ENCODE peak calls at places on chromosomes 1 and 21, in nine cellular contexts. T, R, Y, O, D, P, N, G and V are unnamed samples.

GRCh38 chr1:211843018-211843417 is 12.5 kb upstream of the LPGAT1 start:
- DNase-seq in R (no peak), D (no peak), Y (no peak), P (no peak), G (no peak), N (no peak), T (no peak), O (no peak), V (no peak)

GRCh38 chr1:1775364-1776226 is 2.7 kb downstream of the NADK start:
- DNase-seq in R (no peak), D (no peak), O (no peak), T (no peak), Y (no peak), N (no peak), G (no peak), P (no peak), V (no peak)

GRCh38 chr1:93613895-93614294 is 67.7 kb downstream of the BCAR3 start:
- DNase-seq in N (no peak), G (peak; percentile 73), P (no peak), O (no peak), D (peak; percentile 46), R (no peak), Y (no peak), T (no peak), V (no peak)

GRCh38 chr1:162663589-162664030 is 31.3 kb downstream of the DDR2 start:
- DNase-seq in O (peak; percentile 52), D (no peak), N (no peak), P (no peak), G (peak; percentile 59), R (no peak), T (no peak), Y (no peak), V (no peak)

GRCh38 chr1:175839678-175840669 is 96.6 kb upstream of the TNR start:
- DNase-seq in D (no peak), O (peak; percentile 33), N (no peak), P (no peak), G (no peak), R (no peak), Y (no peak), T (no peak), V (no peak)

GRCh38 chr1:32991386-32991785 is 26.8 kb upstream of the RNF19B start:
- DNase-seq in T (no peak), D (no peak), P (no peak), R (no peak), N (no peak), Y (no peak), G (no peak), O (peak; percentile 78), V (no peak)

GRCh38 chr1:198935371-198935921 is 296.6 kb downstream of the PTPRC start:
- DNase-seq in P (no peak), D (peak; percentile 14), T (peak; percentile 69), R (peak; percentile 79), Y (peak; percentile 90), O (peak; percentile 96), N (peak; percentile 80), G (peak; percentile 26), V (peak; percentile 92)

GRCh38 chr1:63782982-63783381 is 9.2 kb downstream of the ROR1 start:
- DNase-seq in G (no peak), D (no peak), Y (no peak), N (no peak), O (no peak), P (no peak), T (no peak), R (no peak), V (no peak)

GRCh38 chr1:247357062-247357780 is 25.6 kb upstream of the ZNF496 start:
- DNase-seq in R (no peak), O (no peak), T (no peak), N (no peak), G (no peak), D (no peak), Y (no peak), P (no peak), V (no peak)

GRCh38 chr21:34994646-34995631 is 54.2 kb downstream of the RUNX1 start:
- DNase-seq in D (no peak), R (no peak), O (no peak), T (no peak), P (no peak), N (no peak), Y (no peak), G (no peak), V (no peak)

GRCh38 chr1:196148367-196148970 is 459.8 kb downstream of the KCNT2 start:
- DNase-seq in P (no peak), D (no peak), G (no peak), T (no peak), O (peak; percentile 56), Y (no peak), N (no peak), R (no peak), V (no peak)

GRCh38 chr1:218739426-218739825 is 394.3 kb downstream of the TGFB2 start:
- DNase-seq in O (no peak), R (no peak), P (no peak), N (no peak), D (no peak), Y (peak; percentile 83), G (peak; percentile 49), T (no peak), V (no peak)

GRCh38 chr1:85199667-85200366 is 999 bp downstream of the SYDE2 start:
- DNase-seq in D (peak; percentile 20), P (no peak), R (no peak), O (peak; percentile 35), Y (no peak), G (no peak), T (no peak), N (no peak), V (no peak)

GRCh38 chr1:20848162-20848561 is 61.1 kb upstream of the HP1BP3 start:
- DNase-seq in Y (no peak), G (no peak), N (no peak), R (no peak), O (peak; percentile 43), P (no peak), D (no peak), T (no peak), V (no peak)

GRCh38 chr1:161484613-161485012 is 20.6 kb upstream of the FCGR2A start:
- DNase-seq in G (no peak), R (no peak), Y (no peak), T (no peak), O (no peak), N (no peak), P (no peak), D (no peak), V (no peak)
- TF ChIP-seq CTCF in G (no peak), R (peak; percentile 39), Y (no peak), T (peak; percentile 20), O (no peak), N (no peak), P (no peak), D (no peak), V (peak; percentile 47)

DNA sequence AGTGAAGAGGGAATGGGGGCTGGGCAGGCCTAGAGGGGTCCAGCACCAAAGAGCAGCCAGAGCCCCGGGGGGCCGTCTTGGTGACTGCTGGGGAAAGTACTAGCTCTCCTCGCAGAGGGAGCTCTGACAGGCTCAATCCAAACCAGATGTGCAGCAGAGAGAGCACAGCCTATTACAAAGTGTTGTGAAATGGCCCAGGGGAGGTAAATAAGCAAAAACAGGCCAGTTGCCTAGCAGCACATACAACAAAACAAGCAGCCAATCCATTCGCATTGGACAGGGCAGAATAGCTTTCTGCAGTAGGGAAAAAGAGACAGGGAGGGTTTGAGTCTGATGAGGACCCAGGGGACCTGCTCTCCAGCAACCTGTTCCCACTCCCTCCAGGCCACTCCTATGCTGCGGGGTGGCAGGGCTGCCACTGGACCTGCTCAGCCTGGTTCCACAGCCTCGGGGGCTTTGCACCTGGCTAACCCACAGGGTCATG is 239.6 kb upstream of the FGGY start:
- DNase-seq in P (no peak), N (peak; percentile 88), Y (peak; percentile 95), D (peak; percentile 69), T (no peak), O (peak; percentile 87), G (peak; percentile 91), R (peak; percentile 73), V (no peak)
- TF ChIP-seq CTCF in P (no peak), N (no peak), Y (peak; percentile 7), D (no peak), T (no peak), O (peak; percentile 15), G (no peak), R (no peak), V (peak; percentile 30)

GRCh38 chr1:234691567-234691966 is 81.6 kb upstream of the IRF2BP2 start:
- DNase-seq in R (no peak), N (no peak), D (no peak), P (no peak), G (no peak), Y (no peak), O (peak; percentile 43), T (no peak), V (no peak)
- TF ChIP-seq CTCF in R (peak; percentile 53), N (peak; percentile 19), D (no peak), P (no peak), G (no peak), Y (no peak), O (no peak), T (peak; percentile 23), V (peak; percentile 41)

GRCh38 chr1:206471415-206471801 is 1.1 kb downstream of the IKBKE start:
- DNase-seq in R (no peak), Y (no peak), N (no peak), D (no peak), T (no peak), P (no peak), G (no peak), O (no peak), V (no peak)

GRCh38 chr1:206468571-206468970 is 1.7 kb upstream of the IKBKE start:
- DNase-seq in N (no peak), O (no peak), T (no peak), Y (no peak), R (no peak), G (no peak), P (no peak), D (no peak), V (no peak)

GRCh38 chr1:206469411-206469932 is 804 bp upstream of the IKBKE start:
- DNase-seq in P (no peak), R (no peak), N (no peak), D (no peak), O (peak; percentile 40), G (no peak), T (no peak), Y (no peak), V (no peak)

GRCh38 chr1:206470692-206471414 is 577 bp downstream of the IKBKE start:
- DNase-seq in N (no peak), G (no peak), P (no peak), T (peak; percentile 48), R (no peak), D (no peak), Y (no peak), O (peak; percentile 60), V (no peak)

DNA sequence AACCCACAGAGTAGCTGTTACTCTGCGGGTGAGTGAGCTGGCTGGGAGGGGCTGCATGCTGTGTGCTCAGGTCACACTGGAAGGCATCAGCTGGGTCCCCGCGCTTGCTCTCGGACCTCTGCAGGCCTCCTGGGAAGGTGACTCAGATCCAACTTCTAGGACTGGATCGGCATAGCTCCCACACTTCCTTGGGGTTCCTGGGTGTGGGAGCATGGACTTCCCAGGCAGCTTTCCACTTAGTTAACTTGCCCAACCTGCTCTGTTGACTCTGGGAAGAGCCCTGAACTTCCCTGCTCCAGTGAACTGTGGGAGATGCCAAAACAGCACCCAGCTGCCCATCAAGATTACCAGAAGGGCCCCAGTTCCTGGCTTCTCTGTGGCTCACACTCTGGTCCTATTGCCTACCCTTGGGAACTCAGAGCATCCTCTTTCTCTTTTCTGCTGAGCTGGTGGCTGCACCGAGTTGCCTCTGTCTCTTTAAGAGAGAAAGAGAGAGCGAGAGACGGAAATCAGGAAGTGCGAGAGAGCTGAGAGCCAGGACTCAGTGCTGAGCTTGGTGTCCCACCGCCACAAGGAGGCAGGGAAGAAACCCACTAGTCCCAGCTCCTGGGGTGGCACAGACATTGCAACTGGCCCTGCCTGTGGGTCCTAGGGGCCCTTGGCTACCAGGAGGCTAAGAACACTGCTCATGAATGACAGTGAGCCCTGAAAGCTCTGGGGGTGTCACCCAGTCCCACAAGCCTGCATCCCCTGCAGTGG is at the start of gene IKBKE:
- DNase-seq in N (no peak), O (peak; percentile 66), P (no peak), Y (no peak), G (peak; percentile 34), T (peak; percentile 54), D (peak; percentile 28), R (no peak), V (no peak)
- TF ChIP-seq CTCF in N (peak; percentile 54), O (peak; percentile 33), P (no peak), Y (peak; percentile 46), G (no peak), T (no peak), D (no peak), R (peak; percentile 53), V (peak; percentile 71)